ENCODE peak calls at places on chromosomes 11 and 22, in seven cellular contexts. R is AG20443, M is BJ, V is GDM1, B is astrocyte of the cerebellum, P is RPMI7951, I is hypothalamus. O is an unnamed sample.

GRCh38 chr22:50523806-50524663 is 1.4 kb downstream of the SCO2 start:
- DNase-seq in R (no peak), M (no peak), V (no peak), B (no peak), P (no peak), I (no peak), O (no peak)

GRCh38 chr22:28282346-28282745 is 363.3 kb upstream of the PITPNB start:
- DNase-seq in R (peak), M (peak), V (no peak), B (peak), P (no peak), I (no peak), O (no peak)

GRCh38 chr22:17057959-17058814 is 26.6 kb upstream of the IL17RA start:
- DNase-seq in R (peak), M (no peak), V (peak), B (peak), P (peak), I (no peak), O (peak)

GRCh38 chr22:22342697-22343602 is 98.4 kb downstream of the VPREB1 start:
- DNase-seq in R (peak), M (no peak), V (peak), B (no peak), P (peak), I (no peak), O (peak)

GRCh38 chr11:92915551-92915950 is 53.9 kb upstream of the MTNR1B start:
- DNase-seq in R (no peak), M (no peak), V (no peak), B (no peak), P (no peak), I (no peak), O (no peak)

GRCh38 chr11:46541593-46542371 is 52.0 kb downstream of the AMBRA1 start:
- DNase-seq in R (no peak), M (no peak), V (no peak), B (no peak), P (no peak), I (no peak), O (no peak)

GRCh38 chr11:74319139-74319538 is 7.7 kb upstream of the P4HA3 start:
- DNase-seq in R (peak), M (peak), V (no peak), B (peak), P (peak), I (no peak), O (no peak)

GRCh38 chr11:61890536-61891330 is 612 bp downstream of the FADS3 start:
- DNase-seq in R (peak), M (peak), V (no peak), B (peak), P (peak), I (no peak), O (peak)

GRCh38 chr11:29317669-29318068 is 699.2 kb downstream of the KCNA4 start:
- DNase-seq in R (no peak), M (no peak), V (no peak), B (no peak), P (no peak), I (no peak), O (no peak)

GRCh38 chr22:36277482-36278291 is 24.8 kb downstream of the APOL1 start:
- DNase-seq in R (peak), M (no peak), V (peak), B (peak), P (peak), I (no peak), O (peak)

GRCh38 chr11:9850224-9850895 is 186.5 kb downstream of the SWAP70 start:
- DNase-seq in R (peak), M (no peak), V (no peak), B (no peak), P (no peak), I (no peak), O (no peak)

GRCh38 chr11:120563698-120564572 is 52.4 kb downstream of the GRIK4 start:
- DNase-seq in R (no peak), M (no peak), V (no peak), B (no peak), P (no peak), I (peak), O (no peak)

GRCh38 chr11:121024989-121025388 is 1.1 kb downstream of the TBCEL start:
- DNase-seq in R (peak), M (no peak), V (no peak), B (no peak), P (peak), I (no peak), O (no peak)

GRCh38 chr22:37492428-37493344 is 6.5 kb upstream of the MFNG start:
- DNase-seq in R (peak), M (no peak), V (no peak), B (no peak), P (peak), I (no peak), O (peak)

GRCh38 chr11:92224394-92225205 is at the start of gene FAT3:
- DNase-seq in R (peak), M (no peak), V (no peak), B (peak), P (peak), I (no peak), O (no peak)

GRCh38 chr11:7592706-7593105 is 78.9 kb downstream of the PPFIBP2 start:
- DNase-seq in R (peak), M (no peak), V (no peak), B (no peak), P (no peak), I (no peak), O (no peak)

GRCh38 chr11:57430946-57431345 is 4.0 kb upstream of the SLC43A3 start:
- DNase-seq in R (no peak), M (no peak), V (no peak), B (no peak), P (no peak), I (no peak), O (no peak)